ENCODE peak calls at places on chromosomes 13 and 19, in eight cellular contexts. One of them, this sample, is unnamed.

GRCh38 chr13:56932104-56932503 is 208.6 kb upstream of the PRR20A start:
- DNase-seq in NB4: no peak
- DNase-seq in colonic mucosa: no peak
- DNase-seq in fibroblast of the aortic adventitia: no peak
- DNase-seq in AG04449: no peak
- DNase-seq in WTC11: no peak
- DNase-seq in fibroblast of pulmonary artery: no peak
- DNase-seq in BE2C: no peak
- DNase-seq in this sample: no peak

GRCh38 chr13:99432637-99433542 is 68.4 kb upstream of the TM9SF2 start:
- DNase-seq in NB4: peak
- DNase-seq in AG04449: peak
- DNase-seq in fibroblast of pulmonary artery: peak
- DNase-seq in colonic mucosa: peak
- DNase-seq in BE2C: no peak
- DNase-seq in fibroblast of the aortic adventitia: peak
- DNase-seq in WTC11: peak
- DNase-seq in this sample: peak

GRCh38 chr19:11881151-11881800 is 6.3 kb upstream of the ZNF69 start:
- DNase-seq in AG04449: no peak
- DNase-seq in fibroblast of pulmonary artery: peak
- DNase-seq in BE2C: peak
- DNase-seq in NB4: peak
- DNase-seq in WTC11: peak
- DNase-seq in colonic mucosa: peak
- DNase-seq in fibroblast of the aortic adventitia: peak
- DNase-seq in this sample: peak

GRCh38 chr13:22926176-22927007 is 254.4 kb upstream of the SGCG start:
- DNase-seq in AG04449: no peak
- DNase-seq in colonic mucosa: peak
- DNase-seq in NB4: no peak
- DNase-seq in WTC11: peak
- DNase-seq in BE2C: no peak
- DNase-seq in fibroblast of pulmonary artery: peak
- DNase-seq in fibroblast of the aortic adventitia: peak
- DNase-seq in this sample: no peak

GRCh38 chr13:83221813-83222241 is 660.4 kb downstream of the SLITRK1 start:
- DNase-seq in AG04449: peak
- DNase-seq in fibroblast of the aortic adventitia: peak
- DNase-seq in BE2C: no peak
- DNase-seq in WTC11: no peak
- DNase-seq in NB4: no peak
- DNase-seq in fibroblast of pulmonary artery: peak
- DNase-seq in colonic mucosa: no peak
- DNase-seq in this sample: no peak

GRCh38 chr13:47680752-47681151 is 320.3 kb downstream of the SUCLA2 start:
- DNase-seq in AG04449: no peak
- DNase-seq in WTC11: no peak
- DNase-seq in fibroblast of pulmonary artery: peak
- DNase-seq in fibroblast of the aortic adventitia: peak
- DNase-seq in BE2C: no peak
- DNase-seq in colonic mucosa: no peak
- DNase-seq in NB4: no peak
- DNase-seq in this sample: no peak

GRCh38 chr19:55479045-55479444 is 2.6 kb downstream of the ZNF628 start:
- DNase-seq in WTC11: no peak
- DNase-seq in fibroblast of the aortic adventitia: no peak
- DNase-seq in fibroblast of pulmonary artery: no peak
- DNase-seq in colonic mucosa: no peak
- DNase-seq in BE2C: peak
- DNase-seq in AG04449: no peak
- DNase-seq in NB4: no peak
- DNase-seq in this sample: no peak

GRCh38 chr13:108155185-108156106 is 59.9 kb downstream of the LIG4 start:
- DNase-seq in BE2C: peak
- DNase-seq in colonic mucosa: peak
- DNase-seq in NB4: peak
- DNase-seq in fibroblast of pulmonary artery: peak
- DNase-seq in fibroblast of the aortic adventitia: peak
- DNase-seq in WTC11: peak
- DNase-seq in AG04449: no peak
- DNase-seq in this sample: peak

GRCh38 chr13:77480071-77480470 is 55.4 kb upstream of the SCEL start:
- DNase-seq in BE2C: no peak
- DNase-seq in AG04449: no peak
- DNase-seq in NB4: no peak
- DNase-seq in colonic mucosa: no peak
- DNase-seq in WTC11: no peak
- DNase-seq in fibroblast of pulmonary artery: peak
- DNase-seq in fibroblast of the aortic adventitia: no peak
- DNase-seq in this sample: no peak

GRCh38 chr13:21061077-21061945 is at the start of gene LATS2:
- DNase-seq in fibroblast of the aortic adventitia: peak
- DNase-seq in colonic mucosa: peak
- DNase-seq in AG04449: peak
- DNase-seq in NB4: peak
- DNase-seq in WTC11: peak
- DNase-seq in BE2C: peak
- DNase-seq in fibroblast of pulmonary artery: peak
- DNase-seq in this sample: peak

GRCh38 chr13:107138468-107138867 is 570.5 kb upstream of the ARGLU1 start:
- DNase-seq in AG04449: no peak
- DNase-seq in BE2C: peak
- DNase-seq in WTC11: no peak
- DNase-seq in fibroblast of the aortic adventitia: no peak
- DNase-seq in colonic mucosa: no peak
- DNase-seq in fibroblast of pulmonary artery: no peak
- DNase-seq in NB4: no peak
- DNase-seq in this sample: no peak

GRCh38 chr19:13796301-13797057 is 1.2 kb downstream of the ZSWIM4 start:
- DNase-seq in NB4: peak
- DNase-seq in fibroblast of pulmonary artery: peak
- DNase-seq in AG04449: peak
- DNase-seq in BE2C: no peak
- DNase-seq in fibroblast of the aortic adventitia: peak
- DNase-seq in WTC11: peak
- DNase-seq in colonic mucosa: peak
- DNase-seq in this sample: no peak

GRCh38 chr13:96848275-96848674 is 146.0 kb downstream of the OXGR1 start:
- DNase-seq in WTC11: no peak
- DNase-seq in fibroblast of the aortic adventitia: no peak
- DNase-seq in colonic mucosa: no peak
- DNase-seq in fibroblast of pulmonary artery: no peak
- DNase-seq in BE2C: no peak
- DNase-seq in NB4: no peak
- DNase-seq in AG04449: no peak
- DNase-seq in this sample: no peak

GRCh38 chr13:94139393-94139995 is 340.0 kb downstream of the DCT start:
- DNase-seq in WTC11: no peak
- DNase-seq in colonic mucosa: no peak
- DNase-seq in NB4: no peak
- DNase-seq in fibroblast of the aortic adventitia: no peak
- DNase-seq in AG04449: no peak
- DNase-seq in fibroblast of pulmonary artery: peak
- DNase-seq in BE2C: no peak
- DNase-seq in this sample: no peak

GRCh38 chr13:94143624-94144350 is 335.7 kb downstream of the DCT start:
- DNase-seq in colonic mucosa: no peak
- DNase-seq in fibroblast of the aortic adventitia: no peak
- DNase-seq in NB4: no peak
- DNase-seq in BE2C: no peak
- DNase-seq in AG04449: no peak
- DNase-seq in WTC11: no peak
- DNase-seq in fibroblast of pulmonary artery: no peak
- DNase-seq in this sample: no peak

GRCh38 chr13:94138831-94139230 is 340.7 kb downstream of the DCT start:
- DNase-seq in NB4: no peak
- DNase-seq in colonic mucosa: no peak
- DNase-seq in AG04449: no peak
- DNase-seq in fibroblast of the aortic adventitia: no peak
- DNase-seq in WTC11: no peak
- DNase-seq in BE2C: no peak
- DNase-seq in fibroblast of pulmonary artery: no peak
- DNase-seq in this sample: no peak

DNA sequence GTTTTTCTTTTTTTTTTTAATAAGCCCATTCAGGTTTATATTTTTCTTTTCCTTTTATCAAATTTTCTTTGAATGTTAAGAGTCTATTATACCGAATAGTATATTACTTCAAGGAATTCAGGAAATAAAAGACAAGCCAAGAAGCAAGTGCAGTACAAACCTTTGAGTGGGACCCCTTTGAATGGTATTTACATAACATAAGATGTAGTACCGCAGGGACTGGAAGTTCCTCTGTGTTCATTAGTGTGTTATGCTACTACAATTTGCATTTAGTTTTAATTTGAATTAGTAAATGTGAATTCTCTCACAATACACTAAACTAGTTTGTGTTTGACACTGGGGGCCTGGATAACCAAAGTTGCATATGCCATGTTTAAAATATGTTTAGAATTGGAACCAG is 339.5 kb downstream of the DCT start:
- DNase-seq in WTC11: no peak
- DNase-seq in fibroblast of pulmonary artery: no peak
- DNase-seq in AG04449: no peak
- DNase-seq in NB4: no peak
- DNase-seq in colonic mucosa: no peak
- DNase-seq in BE2C: no peak
- DNase-seq in fibroblast of the aortic adventitia: no peak
- DNase-seq in this sample: no peak
- TF ChIP-seq CTCF in WTC11: no peak
- TF ChIP-seq CTCF in fibroblast of pulmonary artery: no peak
- TF ChIP-seq CTCF in AG04449: no peak
- TF ChIP-seq CTCF in NB4: no peak
- TF ChIP-seq CTCF in colonic mucosa: no peak
- TF ChIP-seq CTCF in BE2C: no peak
- TF ChIP-seq CTCF in fibroblast of the aortic adventitia: no peak
- TF ChIP-seq CTCF in this sample: no peak

GRCh38 chr19:17327654-17328516 is 6.8 kb downstream of the ANO8 start:
- DNase-seq in BE2C: no peak
- DNase-seq in fibroblast of pulmonary artery: peak
- DNase-seq in WTC11: peak
- DNase-seq in fibroblast of the aortic adventitia: no peak
- DNase-seq in NB4: peak
- DNase-seq in colonic mucosa: peak
- DNase-seq in AG04449: no peak
- DNase-seq in this sample: no peak
- TF ChIP-seq CTCF in BE2C: no peak
- TF ChIP-seq CTCF in fibroblast of pulmonary artery: peak
- TF ChIP-seq CTCF in WTC11: peak
- TF ChIP-seq CTCF in fibroblast of the aortic adventitia: no peak
- TF ChIP-seq CTCF in NB4: no peak
- TF ChIP-seq CTCF in colonic mucosa: peak
- TF ChIP-seq CTCF in AG04449: no peak
- TF ChIP-seq CTCF in this sample: no peak

DNA sequence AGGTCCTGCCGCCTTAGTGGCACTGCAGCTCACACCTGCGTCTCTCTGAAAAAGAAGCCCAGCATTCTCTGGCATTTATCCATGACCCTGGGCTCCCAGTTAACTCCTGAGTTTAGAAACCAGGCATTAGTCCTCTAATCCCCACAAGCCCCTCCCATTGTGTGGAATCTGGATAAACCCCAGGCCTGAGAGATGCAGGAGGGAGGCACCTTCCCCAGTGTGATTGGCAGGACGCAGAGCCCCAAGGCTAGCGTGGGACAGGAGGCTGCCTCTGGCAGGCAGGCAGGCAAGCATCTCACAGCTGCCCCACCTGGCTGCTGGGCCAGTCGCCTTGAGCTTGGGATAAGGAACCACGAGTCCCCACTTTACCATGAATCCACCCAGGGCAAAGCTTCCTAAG is 11.0 kb upstream of the SERPINE3 start:
- DNase-seq in BE2C: peak
- DNase-seq in NB4: no peak
- DNase-seq in fibroblast of the aortic adventitia: no peak
- DNase-seq in AG04449: no peak
- DNase-seq in fibroblast of pulmonary artery: no peak
- DNase-seq in colonic mucosa: no peak
- DNase-seq in WTC11: peak
- DNase-seq in this sample: no peak
- TF ChIP-seq CTCF in BE2C: no peak
- TF ChIP-seq CTCF in NB4: no peak
- TF ChIP-seq CTCF in fibroblast of the aortic adventitia: no peak
- TF ChIP-seq CTCF in AG04449: no peak
- TF ChIP-seq CTCF in fibroblast of pulmonary artery: no peak
- TF ChIP-seq CTCF in colonic mucosa: no peak
- TF ChIP-seq CTCF in WTC11: no peak
- TF ChIP-seq CTCF in this sample: no peak

DNA sequence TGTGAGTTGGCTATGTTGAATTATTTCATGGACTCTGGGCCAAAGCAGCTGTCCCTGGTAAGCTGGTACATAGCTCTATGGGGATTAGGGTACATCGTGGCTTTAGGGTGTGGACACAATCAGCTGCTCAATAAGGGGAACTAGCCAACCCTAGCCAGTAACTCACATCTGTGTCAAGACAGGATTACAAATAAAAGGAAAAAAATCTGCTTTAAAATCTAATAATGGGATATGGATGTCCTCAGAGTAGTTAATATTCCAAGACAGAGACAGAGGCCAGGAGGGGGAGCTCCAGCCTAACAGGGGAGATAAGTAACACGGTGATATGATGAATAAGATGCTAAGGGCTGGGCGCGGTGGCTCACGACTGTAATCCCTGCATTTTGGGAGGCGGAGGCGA is 21.1 kb upstream of the ZNF766 start:
- DNase-seq in WTC11: peak
- DNase-seq in colonic mucosa: peak
- DNase-seq in fibroblast of pulmonary artery: peak
- DNase-seq in fibroblast of the aortic adventitia: peak
- DNase-seq in BE2C: peak
- DNase-seq in NB4: peak
- DNase-seq in AG04449: no peak
- DNase-seq in this sample: peak
- TF ChIP-seq CTCF in WTC11: peak
- TF ChIP-seq CTCF in colonic mucosa: peak
- TF ChIP-seq CTCF in fibroblast of pulmonary artery: peak
- TF ChIP-seq CTCF in fibroblast of the aortic adventitia: peak
- TF ChIP-seq CTCF in BE2C: peak
- TF ChIP-seq CTCF in NB4: peak
- TF ChIP-seq CTCF in AG04449: peak
- TF ChIP-seq CTCF in this sample: peak

DNA sequence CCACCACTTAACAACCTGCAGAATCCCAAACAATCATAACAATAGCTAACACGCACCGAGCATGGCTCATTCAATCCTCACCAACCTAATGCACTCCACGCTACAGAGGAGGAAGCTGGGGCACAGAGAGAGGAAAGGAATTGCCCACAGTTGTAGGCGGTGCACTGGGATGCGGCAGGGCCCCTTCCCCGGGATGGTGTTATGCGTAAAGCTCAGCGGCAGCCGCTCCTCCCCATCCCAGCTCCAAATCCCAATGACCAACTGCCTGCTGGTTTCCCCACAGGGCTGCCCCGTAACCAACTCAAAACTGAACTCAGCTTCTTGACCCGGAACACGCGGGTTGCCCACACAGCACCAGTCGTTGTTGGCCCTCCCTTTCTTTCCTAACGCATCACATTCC is 42.2 kb downstream of the SERP2 start:
- DNase-seq in BE2C: no peak
- DNase-seq in fibroblast of the aortic adventitia: no peak
- DNase-seq in AG04449: no peak
- DNase-seq in NB4: no peak
- DNase-seq in WTC11: no peak
- DNase-seq in fibroblast of pulmonary artery: no peak
- DNase-seq in colonic mucosa: no peak
- DNase-seq in this sample: no peak
- TF ChIP-seq CTCF in BE2C: no peak
- TF ChIP-seq CTCF in fibroblast of the aortic adventitia: no peak
- TF ChIP-seq CTCF in AG04449: no peak
- TF ChIP-seq CTCF in NB4: no peak
- TF ChIP-seq CTCF in WTC11: no peak
- TF ChIP-seq CTCF in fibroblast of pulmonary artery: no peak
- TF ChIP-seq CTCF in colonic mucosa: no peak
- TF ChIP-seq CTCF in this sample: no peak

This sample was measured in natural killer cell.